ENCODE peak calls at places on chromosomes 3 and 15, in six cellular contexts. J is mucosa of descending colon, B is HCT116, U is PC-9, K is cardiac muscle cell, N is heart right ventricle. Y is an unnamed sample.

GRCh38 chr3:106119691-106120090 is 250.9 kb upstream of the CBLB start:
- DNase-seq in J (no peak), B (no peak), K (no peak), U (no peak), N (no peak), Y (no peak)

GRCh38 chr3:130900959-130901358 is 7.1 kb downstream of the ATP2C1 start:
- DNase-seq in J (no peak), N (no peak), U (no peak), K (peak; percentile 7), B (no peak), Y (no peak)

GRCh38 chr3:67863869-67864268 is 209.5 kb upstream of the SUCLG2 start:
- DNase-seq in B (peak; percentile 4), N (no peak), J (no peak), K (peak; percentile 14), U (no peak), Y (no peak)

GRCh38 chr15:80780416-80781221 is 1.4 kb downstream of the CEMIP start:
- DNase-seq in K (peak; percentile 89), U (peak; percentile 62), B (no peak), N (peak; percentile 63), J (peak; percentile 63), Y (peak; percentile 24)

GRCh38 chr3:138761002-138761401 is 73.7 kb downstream of the PIK3CB start:
- DNase-seq in U (no peak), J (no peak), K (no peak), B (no peak), N (no peak), Y (no peak)

GRCh38 chr3:49339593-49339946 is 283 bp downstream of the USP4 start:
- DNase-seq in K (no peak), U (no peak), N (peak; percentile 47), B (no peak), J (no peak), Y (peak; percentile 24)

GRCh38 chr3:39148116-39149058 is 5.0 kb downstream of the CSRNP1 start:
- DNase-seq in N (no peak), U (no peak), K (no peak), B (no peak), J (no peak), Y (peak; percentile 43)

GRCh38 chr3:149655826-149656599 is 1.8 kb downstream of the WWTR1 start:
- DNase-seq in J (no peak), B (no peak), N (no peak), U (no peak), K (no peak), Y (no peak)

GRCh38 chr15:60928987-60929386 is 300.1 kb downstream of the RORA start:
- DNase-seq in J (no peak), K (no peak), B (no peak), N (no peak), U (no peak), Y (no peak)

GRCh38 chr15:99574502-99574901 is 8.7 kb downstream of the MEF2A start:
- DNase-seq in B (no peak), U (no peak), N (no peak), J (no peak), K (no peak), Y (no peak)

GRCh38 chr3:31448035-31448881 is 84.5 kb upstream of the STT3B start:
- DNase-seq in K (no peak), B (peak; percentile 24), U (no peak), N (no peak), J (peak; percentile 55), Y (no peak)

GRCh38 chr15:92653836-92654524 is 1.6 kb downstream of the FAM174B start:
- DNase-seq in U (peak; percentile 53), K (peak; percentile 50), J (no peak), B (no peak), N (no peak), Y (no peak)

GRCh38 chr3:127665586-127665985 is 7.2 kb upstream of the ABTB1 start:
- DNase-seq in J (no peak), K (no peak), U (no peak), B (no peak), N (no peak), Y (no peak)

GRCh38 chr3:25938566-25939325 is 148.9 kb downstream of the OXSM start:
- DNase-seq in J (no peak), K (no peak), N (no peak), B (no peak), U (no peak), Y (no peak)

GRCh38 chr3:1979961-1980615 is 118.6 kb upstream of the CNTN4 start:
- DNase-seq in N (no peak), K (no peak), U (no peak), B (no peak), J (no peak), Y (no peak)

GRCh38 chr3:166889241-166889640 is 490.9 kb downstream of the ZBBX start:
- DNase-seq in U (no peak), B (no peak), K (no peak), N (no peak), J (no peak), Y (no peak)

GRCh38 chr3:131535596-131535995 is 32.8 kb upstream of the MRPL3 start:
- DNase-seq in J (no peak), K (no peak), U (no peak), N (no peak), B (no peak), Y (no peak)

GRCh38 chr3:69194431-69195183 is 72.2 kb upstream of the LMOD3 start:
- DNase-seq in K (no peak), N (no peak), U (no peak), J (no peak), B (no peak), Y (no peak)

GRCh38 chr15:66275352-66275751 is 18.0 kb upstream of the DIS3L start:
- DNase-seq in K (no peak), U (no peak), J (no peak), N (no peak), B (no peak), Y (no peak)

GRCh38 chr15:80835338-80835737 is 56.2 kb downstream of the CEMIP start:
- DNase-seq in K (no peak), B (no peak), J (no peak), U (no peak), N (no peak), Y (no peak)

GRCh38 chr3:31247850-31248618 is 284.7 kb upstream of the STT3B start:
- DNase-seq in B (peak; percentile 6), K (no peak), U (peak; percentile 25), J (no peak), N (no peak), Y (no peak)

GRCh38 chr15:95604634-95605036 is 725.9 kb upstream of the NR2F2 start:
- DNase-seq in B (no peak), K (no peak), N (no peak), J (no peak), U (no peak), Y (no peak)

GRCh38 chr3:46089237-46090011 is 62.1 kb upstream of the XCR1 start:
- DNase-seq in K (no peak), U (peak; percentile 44), J (peak; percentile 69), N (peak; percentile 24), B (no peak), Y (no peak)

GRCh38 chr3:36477655-36478054 is 97.4 kb downstream of the STAC start:
- DNase-seq in J (no peak), B (no peak), U (no peak), N (no peak), K (no peak), Y (no peak)

GRCh38 chr3:153513236-153513635 is 351.2 kb downstream of the RAP2B start:
- DNase-seq in N (no peak), J (no peak), K (peak; percentile 13), U (no peak), B (peak; percentile 7), Y (no peak)

GRCh38 chr3:47907784-47908183 is 104.8 kb downstream of the DHX30 start:
- DNase-seq in N (no peak), B (no peak), J (no peak), U (no peak), K (no peak), Y (no peak)

GRCh38 chr3:88626426-88627120 is 476.8 kb downstream of the C3orf38 start:
- DNase-seq in N (no peak), U (no peak), J (no peak), K (peak; percentile 22), B (no peak), Y (no peak)

GRCh38 chr3:140834266-140835037 is 107.2 kb upstream of the SLC25A36 start:
- DNase-seq in J (no peak), N (no peak), B (no peak), U (no peak), K (no peak), Y (no peak)

GRCh38 chr15:25707656-25708365 is 155.3 kb downstream of the ATP10A start:
- DNase-seq in J (no peak), N (no peak), K (no peak), U (no peak), B (no peak), Y (no peak)

GRCh38 chr15:92693922-92694331 is 38.4 kb upstream of the FAM174B start:
- DNase-seq in K (peak; percentile 64), B (peak; percentile 34), U (no peak), J (no peak), N (no peak), Y (peak; percentile 74)

GRCh38 chr3:33887478-33887877 is 89.0 kb downstream of the PDCD6IP start:
- DNase-seq in U (no peak), J (no peak), B (no peak), N (no peak), K (no peak), Y (no peak)

GRCh38 chr3:58899159-58899952 is 150.5 kb downstream of the CFAP20DC start:
- DNase-seq in K (peak; percentile 59), U (peak; percentile 1), J (peak; percentile 47), B (no peak), N (peak; percentile 57), Y (peak; percentile 7)

GRCh38 chr3:45974686-45975085 is 20.9 kb downstream of the FYCO1 start:
- DNase-seq in K (no peak), U (no peak), B (no peak), J (no peak), N (no peak), Y (no peak)

GRCh38 chr3:51680663-51681230 is 9.7 kb downstream of the TEX264 start:
- DNase-seq in U (no peak), K (no peak), J (no peak), N (no peak), B (no peak), Y (no peak)
- H3K4me1 ChIP-seq in U (no peaks in the 10 kb centered on the region), K (peaks cover 32% of the 10 kb centered on the region), J (peaks cover 20% of the 10 kb centered on the region), N (peaks cover 87% of the 10 kb centered on the region), B (peaks cover 11% of the 10 kb centered on the region), Y (no peaks in the 10 kb centered on the region)

GRCh38 chr15:84819291-84819768 is 2.2 kb downstream of the ALPK3 start:
- DNase-seq in U (no peak), B (no peak), K (peak; percentile 42), J (no peak), N (peak; percentile 69), Y (peak; percentile 48)
- TF ChIP-seq CTCF in U (no peak), B (no peak), K (peak; percentile 23), J (no peak), N (no peak), Y (peak; percentile 45)

DNA sequence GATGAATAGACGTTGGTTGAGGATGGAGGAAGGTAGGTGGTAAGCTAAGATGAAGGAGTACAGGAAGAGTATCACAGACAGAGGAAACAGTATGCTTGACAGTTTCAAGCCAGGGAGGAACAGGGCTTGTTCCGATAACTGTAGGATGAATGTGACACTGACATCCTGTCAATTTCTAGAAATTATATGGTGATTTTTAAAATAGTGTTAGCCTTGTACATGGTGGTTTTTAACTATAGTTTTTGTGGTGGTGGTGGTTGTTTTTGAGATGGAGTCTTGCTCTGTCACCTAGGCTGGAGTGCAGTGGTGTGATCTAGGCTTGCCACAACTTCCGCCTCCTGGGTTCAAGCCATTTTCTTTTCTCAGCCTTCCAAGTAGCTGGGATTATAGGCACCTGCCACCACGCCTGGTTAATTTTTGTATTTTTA is 92.8 kb downstream of the FNDC3B start:
- DNase-seq in U (no peak), N (no peak), J (no peak), K (no peak), B (no peak), Y (no peak)
- H3K4me1 ChIP-seq in U (peaks cover 97% of the 10 kb centered on the region), N (peaks cover 74% of the 10 kb centered on the region), J (peaks cover 34% of the 10 kb centered on the region), K (no peaks in the 10 kb centered on the region), B (peaks cover 40% of the 10 kb centered on the region), Y (peaks cover 13% of the 10 kb centered on the region)

GRCh38 chr15:33968224-33968623 is at the start of gene CHRM5:
- DNase-seq in N (no peak), J (no peak), K (no peak), B (no peak), U (no peak), Y (peak; percentile 49)
- TF ChIP-seq CTCF in N (no peak), J (no peak), K (no peak), B (no peak), U (no peak), Y (peak; percentile 42)